ENCODE peak calls at places on chromosomes 13 and 19, in seven cellular contexts. F is fibroblast of pulmonary artery, B is uterus, V is tibial artery, E is AG09309, X is mucosa of descending colon, N is fibroblast of lung. J is an unnamed sample.

GRCh38 chr19:33638167-33639033 is 16.6 kb downstream of the CHST8 start:
- DNase-seq in F (no peak), B (no peak), V (no peak), E (no peak), X (no peak), N (no peak), J (no peak)

GRCh38 chr19:18416778-18417249 is 2.4 kb upstream of the SSBP4 start:
- DNase-seq in F (peak), B (peak), V (peak), E (no peak), X (peak), N (peak), J (peak)

GRCh38 chr13:32415019-32415418 is 12.9 kb downstream of the N4BP2L1 start:
- DNase-seq in F (no peak), B (no peak), V (no peak), E (no peak), X (peak), N (no peak), J (no peak)

GRCh38 chr13:93637852-93638251 is 411.2 kb downstream of the GPC6 start:
- DNase-seq in F (no peak), B (no peak), V (no peak), E (no peak), X (no peak), N (no peak), J (no peak)

GRCh38 chr13:51269039-51269438 is 46.8 kb downstream of the FAM124A start:
- DNase-seq in F (peak), B (no peak), V (no peak), E (no peak), X (no peak), N (peak), J (no peak)

GRCh38 chr13:99970761-99971575 is 599 bp downstream of the ZIC5 start:
- DNase-seq in F (no peak), B (no peak), V (no peak), E (no peak), X (no peak), N (no peak), J (no peak)

GRCh38 chr19:10998045-10998533 is 37.3 kb downstream of the SMARCA4 start:
- DNase-seq in F (peak), B (no peak), V (peak), E (no peak), X (peak), N (peak), J (no peak)

GRCh38 chr19:56746367-56746766 is 74.8 kb upstream of the ZNF835 start:
- DNase-seq in F (no peak), B (no peak), V (no peak), E (no peak), X (no peak), N (no peak), J (no peak)

GRCh38 chr13:113616991-113617749 is 32.6 kb downstream of the TFDP1 start:
- DNase-seq in F (peak), B (no peak), V (no peak), E (no peak), X (no peak), N (peak), J (no peak)

GRCh38 chr13:65468628-65469027 is 1761.5 kb downstream of the PCDH9 start:
- DNase-seq in F (peak), B (no peak), V (no peak), E (peak), X (no peak), N (peak), J (no peak)

GRCh38 chr19:30719991-30720329 is 347.8 kb downstream of the ZNF536 start:
- DNase-seq in F (no peak), B (peak), V (no peak), E (no peak), X (no peak), N (no peak), J (no peak)

GRCh38 chr19:2722541-2723344 is 1.6 kb upstream of the DIRAS1 start:
- DNase-seq in F (peak), B (peak), V (peak), E (no peak), X (no peak), N (peak), J (no peak)

GRCh38 chr13:29664591-29664990 is 69.1 kb upstream of the SLC7A1 start:
- DNase-seq in F (no peak), B (no peak), V (no peak), E (no peak), X (no peak), N (no peak), J (no peak)

GRCh38 chr13:20945952-20946383 is 43.4 kb upstream of the XPO4 start:
- DNase-seq in F (no peak), B (no peak), V (peak), E (no peak), X (peak), N (peak), J (no peak)

GRCh38 chr13:81395368-81395767 is 1054.4 kb upstream of the SPRY2 start:
- DNase-seq in F (no peak), B (no peak), V (no peak), E (no peak), X (peak), N (no peak), J (no peak)

GRCh38 chr13:70183041-70183440 is 74.8 kb upstream of the KLHL1 start:
- DNase-seq in F (no peak), B (no peak), V (no peak), E (no peak), X (no peak), N (peak), J (no peak)

GRCh38 chr19:35270381-35270811 is 1.6 kb downstream of the USF2 start:
- DNase-seq in F (no peak), B (no peak), V (no peak), E (no peak), X (no peak), N (no peak), J (no peak)

GRCh38 chr19:2416321-2417097 is 10.9 kb downstream of the TIMM13 start:
- DNase-seq in F (no peak), B (no peak), V (no peak), E (no peak), X (no peak), N (no peak), J (no peak)

GRCh38 chr19:50481351-50482149 is 4.9 kb upstream of the GARIN5A start:
- DNase-seq in F (no peak), B (no peak), V (no peak), E (no peak), X (no peak), N (no peak), J (no peak)

GRCh38 chr13:67225252-67226159 is 4.6 kb downstream of the PCDH9 start:
- DNase-seq in F (no peak), B (no peak), V (no peak), E (no peak), X (no peak), N (no peak), J (no peak)

GRCh38 chr19:15307169-15307568 is 25.2 kb downstream of the BRD4 start:
- DNase-seq in F (no peak), B (no peak), V (no peak), E (no peak), X (no peak), N (no peak), J (no peak)

GRCh38 chr19:46830864-46831263 is 19.8 kb downstream of the AP2S1 start:
- DNase-seq in F (no peak), B (no peak), V (no peak), E (no peak), X (no peak), N (no peak), J (no peak)

GRCh38 chr13:29049524-29049923 is 229.4 kb downstream of the MTUS2 start:
- DNase-seq in F (no peak), B (no peak), V (no peak), E (no peak), X (no peak), N (no peak), J (no peak)

GRCh38 chr19:17703823-17704463 is 15.3 kb upstream of the MAP1S start:
- DNase-seq in F (peak), B (no peak), V (peak), E (no peak), X (peak), N (peak), J (no peak)

GRCh38 chr19:55189424-55189823 is 9.3 kb upstream of the SYT5 start:
- DNase-seq in F (peak), B (peak), V (peak), E (peak), X (no peak), N (peak), J (peak)

GRCh38 chr13:101576452-101576851 is 124.0 kb downstream of the ITGBL1 start:
- DNase-seq in F (peak), B (no peak), V (no peak), E (no peak), X (no peak), N (peak), J (no peak)

GRCh38 chr13:38045278-38046048 is 175.9 kb upstream of the TRPC4 start:
- DNase-seq in F (peak), B (no peak), V (no peak), E (no peak), X (peak), N (peak), J (no peak)

GRCh38 chr19:49073514-49074378 is 1.2 kb upstream of the KCNA7 start:
- DNase-seq in F (no peak), B (no peak), V (no peak), E (no peak), X (no peak), N (no peak), J (no peak)

GRCh38 chr19:17579523-17580244 is 24.2 kb downstream of the COLGALT1 start:
- DNase-seq in F (peak), B (peak), V (peak), E (no peak), X (peak), N (peak), J (no peak)

GRCh38 chr13:48159436-48160225 is 64.7 kb upstream of the MED4 start:
- DNase-seq in F (no peak), B (no peak), V (no peak), E (no peak), X (no peak), N (peak), J (no peak)

GRCh38 chr13:96967248-96967745 is 27.0 kb downstream of the OXGR1 start:
- DNase-seq in F (peak), B (no peak), V (no peak), E (no peak), X (no peak), N (no peak), J (no peak)

GRCh38 chr19:9128171-9128570 is 1.4 kb upstream of the OR7G3 start:
- DNase-seq in F (peak), B (no peak), V (no peak), E (no peak), X (no peak), N (no peak), J (peak)

GRCh38 chr13:105278797-105279425 is 1256.6 kb downstream of the EFNB2 start:
- DNase-seq in F (no peak), B (no peak), V (no peak), E (no peak), X (no peak), N (no peak), J (no peak)

GRCh38 chr19:4058696-4059492 is 7.8 kb downstream of the ZBTB7A start:
- DNase-seq in F (no peak), B (peak), V (no peak), E (no peak), X (no peak), N (no peak), J (no peak)

GRCh38 chr13:94168784-94169512 is 310.5 kb downstream of the DCT start:
- DNase-seq in F (peak), B (no peak), V (peak), E (no peak), X (no peak), N (peak), J (no peak)

GRCh38 chr13:49082653-49083536 is 107.2 kb downstream of the FNDC3A start:
- DNase-seq in F (peak), B (no peak), V (no peak), E (peak), X (no peak), N (peak), J (peak)

GRCh38 chr19:39277598-39277997 is 9.4 kb downstream of the IFNL2 start:
- DNase-seq in F (peak), B (no peak), V (no peak), E (no peak), X (no peak), N (no peak), J (no peak)

GRCh38 chr19:48752511-48753365 is at the start of gene FUT1:
- DNase-seq in F (no peak), B (no peak), V (peak), E (no peak), X (peak), N (peak), J (no peak)

GRCh38 chr13:107202371-107203023 is 634.6 kb upstream of the ARGLU1 start:
- DNase-seq in F (peak), B (no peak), V (no peak), E (no peak), X (peak), N (peak), J (peak)

GRCh38 chr19:19545128-19545591 is 7.1 kb downstream of the CILP2 start:
- DNase-seq in F (no peak), B (no peak), V (no peak), E (no peak), X (no peak), N (no peak), J (no peak)

GRCh38 chr19:19544257-19545127 is 6.4 kb downstream of the CILP2 start:
- DNase-seq in F (no peak), B (no peak), V (no peak), E (no peak), X (no peak), N (no peak), J (no peak)

GRCh38 chr19:19542507-19542906 is 4.4 kb downstream of the CILP2 start:
- DNase-seq in F (no peak), B (no peak), V (no peak), E (no peak), X (no peak), N (no peak), J (no peak)

GRCh38 chr19:19543101-19543500 is 5.0 kb downstream of the CILP2 start:
- DNase-seq in F (no peak), B (no peak), V (no peak), E (no peak), X (no peak), N (no peak), J (no peak)

GRCh38 chr19:19543640-19544039 is 5.6 kb downstream of the CILP2 start:
- DNase-seq in F (no peak), B (no peak), V (no peak), E (no peak), X (no peak), N (no peak), J (no peak)
- H3K4me3 ChIP-seq in F (no peak), B (no peak), V (no peak), E (no peak), X (no peak), N (no peak), J (no peak)

GRCh38 chr13:73957889-73958288 is 176.3 kb downstream of the KLF12 start:
- DNase-seq in F (no peak), B (no peak), V (no peak), E (no peak), X (no peak), N (no peak), J (no peak)
- H3K4me3 ChIP-seq in F (no peak), B (no peak), V (no peak), E (no peak), X (no peak), N (no peak), J (no peak)

GRCh38 chr19:41480336-41480735 is 37.4 kb downstream of the ERICH4 start:
- DNase-seq in F (no peak), B (no peak), V (no peak), E (no peak), X (no peak), N (no peak), J (no peak)
- H3K4me3 ChIP-seq in F (no peak), B (no peak), V (no peak), E (no peak), X (no peak), N (no peak), J (no peak)

DNA sequence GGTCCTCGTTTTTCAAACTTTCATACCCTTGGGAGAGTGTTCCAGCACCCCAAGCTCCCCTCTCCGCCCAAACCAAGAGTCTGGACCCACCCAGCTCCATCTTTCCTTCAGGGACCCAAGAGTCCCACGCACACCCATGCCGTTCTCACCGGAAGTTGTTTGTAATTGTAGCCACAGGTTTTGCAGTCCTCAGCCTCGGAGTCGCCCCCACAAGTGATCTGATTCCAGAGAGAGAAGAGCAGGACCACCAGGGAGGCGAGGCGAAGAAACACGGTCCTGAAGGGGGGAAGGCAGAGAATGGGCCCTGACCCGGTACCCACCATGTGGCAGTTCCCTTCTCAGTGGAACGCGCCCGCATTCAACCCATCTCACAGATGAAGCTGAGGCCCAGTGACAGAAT is 3.4 kb upstream of the LENG1 start:
- DNase-seq in F (no peak), B (no peak), V (no peak), E (no peak), X (peak), N (no peak), J (no peak)
- H3K4me3 ChIP-seq in F (peak), B (no peak), V (no peak), E (no peak), X (no peak), N (no peak), J (no peak)

DNA sequence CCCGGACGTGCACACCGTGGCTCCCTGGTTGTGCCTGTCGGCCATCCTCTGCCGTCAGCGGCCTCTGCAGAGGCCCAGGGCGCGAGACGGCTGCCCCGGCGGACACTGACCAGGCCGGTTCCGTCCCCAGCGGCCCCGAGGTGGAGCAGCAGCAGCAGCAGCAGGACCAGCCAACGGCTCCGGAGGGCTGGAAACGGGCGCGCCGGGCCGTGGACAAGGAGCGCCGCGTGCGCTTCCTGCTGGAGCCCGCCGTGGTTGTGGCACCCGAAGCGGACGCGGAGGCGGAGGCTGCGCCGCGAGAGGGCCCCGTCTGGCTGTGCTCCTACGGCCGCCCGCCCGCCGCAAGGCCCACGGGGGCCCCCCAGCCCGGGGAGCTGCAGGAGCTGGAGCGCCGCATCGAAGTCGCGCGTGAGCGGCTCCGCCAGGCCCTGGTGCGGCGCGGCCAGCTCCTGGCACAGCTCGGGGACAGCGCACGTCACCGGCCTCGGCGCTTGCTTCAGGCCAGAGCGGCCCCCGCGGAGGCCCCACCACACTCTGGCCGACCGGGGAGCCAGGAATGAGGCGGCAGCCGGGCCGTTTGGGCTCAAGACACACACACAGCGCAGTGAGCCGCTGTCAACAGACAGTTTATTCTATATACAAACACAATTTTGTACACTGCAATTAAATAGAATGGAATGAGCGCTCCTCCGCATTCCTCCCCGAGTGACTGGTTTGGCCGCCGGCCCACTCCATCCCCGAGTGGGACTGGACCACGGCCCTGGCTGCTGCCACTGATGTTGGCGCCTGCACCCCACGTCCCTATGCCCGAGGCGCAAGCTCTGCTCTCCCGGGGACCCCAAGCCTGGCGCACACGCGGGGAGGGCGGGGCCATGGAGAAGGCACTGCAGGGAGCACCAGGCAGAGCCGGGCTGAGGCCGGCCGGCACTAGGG is 9.1 kb downstream of the GRIN3B start:
- DNase-seq in F (peak), B (peak), V (no peak), E (no peak), X (no peak), N (no peak), J (no peak)
- H3K4me3 ChIP-seq in F (no peak), B (no peak), V (no peak), E (no peak), X (no peak), N (no peak), J (no peak)

GRCh38 chr19:22784051-22784450 is at the start of gene ZNF99:
- DNase-seq in F (no peak), B (peak), V (peak), E (no peak), X (peak), N (no peak), J (no peak)
- H3K4me3 ChIP-seq in F (no peak), B (peak), V (peak), E (no peak), X (no peak), N (no peak), J (no peak)

GRCh38 chr19:41226874-41227390 is 7.9 kb downstream of the AXL start:
- DNase-seq in F (no peak), B (no peak), V (no peak), E (no peak), X (no peak), N (no peak), J (no peak)
- H3K4me3 ChIP-seq in F (peak), B (peak), V (peak), E (peak), X (no peak), N (no peak), J (peak)

GRCh38 chr13:43730642-43731041 is 56.1 kb downstream of the ENOX1 start:
- DNase-seq in F (peak), B (peak), V (no peak), E (no peak), X (no peak), N (peak), J (peak)

GRCh38 chr13:43728411-43728810 is 58.4 kb downstream of the ENOX1 start:
- DNase-seq in F (no peak), B (no peak), V (no peak), E (no peak), X (no peak), N (no peak), J (peak)

GRCh38 chr13:43720780-43721397 is 65.9 kb downstream of the ENOX1 start:
- DNase-seq in F (peak), B (no peak), V (no peak), E (no peak), X (no peak), N (no peak), J (peak)

GRCh38 chr13:43725460-43725859 is 61.3 kb downstream of the ENOX1 start:
- DNase-seq in F (no peak), B (no peak), V (no peak), E (no peak), X (no peak), N (no peak), J (no peak)
- H3K4me3 ChIP-seq in F (no peak), B (no peak), V (no peak), E (no peak), X (no peak), N (no peak), J (no peak)